ENCODE peak calls at places on chromosomes 6 and 20, in four cellular contexts. B is mesothelial cell of epicardium; I is CD8-positive, alpha-beta T cell; R is cardiac fibroblast. A is an unnamed sample.

GRCh38 chr6:138555294-138555988 is 56.1 kb upstream of the NHSL1 start:
- DNase-seq in B (no peak), R (peak), I (no peak), A (no peak)

GRCh38 chr6:46704562-46704961 is 16.9 kb downstream of the TDRD6 start:
- DNase-seq in R (peak), I (no peak), B (no peak), A (no peak)

GRCh38 chr20:25304025-25304549 is 56.2 kb downstream of the PYGB start:
- DNase-seq in I (no peak), R (no peak), B (no peak), A (no peak)

GRCh38 chr6:159038914-159039884 is 5.6 kb downstream of the TAGAP start:
- DNase-seq in I (no peak), B (no peak), R (peak), A (peak)

GRCh38 chr20:11159728-11160127 is 485.9 kb upstream of the JAG1 start:
- DNase-seq in R (peak), I (no peak), B (no peak), A (peak)

GRCh38 chr6:100881707-100882040 is 545 bp upstream of the ASCC3 start:
- DNase-seq in B (no peak), R (no peak), I (no peak), A (no peak)

GRCh38 chr20:23626040-23626620 is 11.6 kb downstream of the CST3 start:
- DNase-seq in I (no peak), R (peak), B (no peak), A (no peak)

GRCh38 chr20:49281059-49281912 is 3.4 kb upstream of the ZNFX1 start:
- DNase-seq in I (no peak), R (peak), B (no peak), A (no peak)

GRCh38 chr20:38153011-38153329 is 12.1 kb downstream of the TGM2 start:
- DNase-seq in R (peak), I (no peak), B (no peak), A (no peak)

GRCh38 chr6:20351529-20351928 is 50.1 kb upstream of the E2F3 start:
- DNase-seq in B (no peak), I (no peak), R (no peak), A (no peak)

GRCh38 chr6:41527721-41528408 is 18.3 kb upstream of the FOXP4 start:
- DNase-seq in I (no peak), B (no peak), R (peak), A (no peak)

GRCh38 chr20:44247676-44248419 is 740 bp downstream of the GDAP1L1 start:
- DNase-seq in B (peak), I (no peak), R (peak), A (no peak)

GRCh38 chr20:61742097-61742805 is 323.4 kb downstream of the TAF4 start:
- DNase-seq in R (no peak), I (no peak), B (no peak), A (no peak)
- TF ChIP-seq CTCF in R (no peak), I (no peak), B (no peak), A (no peak)

GRCh38 chr6:114690625-114691024 is 347.8 kb upstream of the HS3ST5 start:
- DNase-seq in I (no peak), R (no peak), B (no peak), A (no peak)
- TF ChIP-seq CTCF in I (no peak), R (no peak), B (no peak), A (no peak)

GRCh38 chr6:38034269-38034914 is 214.9 kb downstream of the ZFAND3 start:
- DNase-seq in B (no peak), R (peak), I (no peak), A (no peak)
- TF ChIP-seq CTCF in B (no peak), R (peak), I (peak), A (peak)

DNA sequence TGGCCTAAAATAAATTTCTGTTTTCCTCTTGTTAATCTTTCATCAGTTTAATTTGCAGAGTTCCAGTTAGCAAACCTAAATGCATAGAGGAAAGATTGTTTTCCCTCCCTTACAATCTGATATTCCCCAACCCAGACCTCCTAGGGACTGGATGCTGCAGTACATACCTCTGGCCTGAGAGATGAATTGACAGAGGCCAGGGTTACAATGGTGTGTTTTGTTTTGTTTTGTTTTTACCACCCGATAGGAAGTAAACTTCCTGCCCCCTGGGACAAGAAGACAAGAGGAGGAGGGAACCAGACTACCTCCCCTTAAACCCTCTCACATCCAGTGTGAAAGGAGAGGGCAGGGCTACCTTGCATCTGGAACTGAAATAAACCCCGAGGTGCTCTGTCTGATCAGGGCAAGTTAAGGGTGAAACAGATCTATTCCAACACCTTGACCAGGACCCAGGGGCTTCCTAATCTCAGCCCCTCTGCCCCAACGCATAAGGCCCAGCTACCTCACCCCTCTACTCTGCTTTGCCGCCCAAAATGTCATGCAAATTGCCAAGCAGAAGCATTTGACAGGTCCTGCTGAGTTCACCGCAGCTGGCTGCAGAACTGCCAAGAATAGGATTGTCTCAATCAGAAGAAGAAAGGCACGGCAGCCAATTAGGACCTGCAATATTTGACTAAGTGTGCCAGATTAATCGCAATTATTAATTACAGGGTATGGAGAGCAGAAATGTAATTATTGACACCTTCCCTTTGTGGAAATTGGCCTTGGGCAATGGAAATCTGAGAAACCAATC is 318.8 kb downstream of the LRFN2 start:
- DNase-seq in B (no peak), R (no peak), I (no peak), A (no peak)
- TF ChIP-seq CTCF in B (no peak), R (no peak), I (no peak), A (no peak)

GRCh38 chr6:95185874-95186273 is 391.5 kb upstream of the MANEA start:
- DNase-seq in I (no peak), R (no peak), B (no peak), A (no peak)
- TF ChIP-seq CTCF in I (no peak), R (no peak), B (no peak), A (no peak)

DNA sequence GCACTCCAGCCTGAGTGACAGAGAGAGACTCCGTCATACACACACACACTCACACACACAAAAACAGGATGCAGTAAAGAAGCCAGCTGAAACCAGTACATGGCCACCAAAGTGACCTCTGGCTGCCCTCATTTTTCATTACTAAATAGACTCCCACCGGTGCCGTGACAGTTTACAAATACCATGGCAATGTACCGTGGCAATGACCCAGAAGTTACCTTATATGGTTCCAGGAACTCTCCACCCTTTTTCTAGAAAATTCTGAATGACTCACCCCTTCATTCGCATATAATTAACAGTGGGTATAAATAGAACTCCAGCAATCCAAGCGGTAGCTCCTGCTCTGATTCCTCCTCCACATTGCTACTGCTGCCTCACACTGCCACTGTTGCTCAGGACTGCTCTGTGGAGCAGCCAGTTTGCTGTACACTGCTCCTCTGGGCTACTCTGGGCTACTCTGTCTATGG is 57.7 kb downstream of the SNX5 start:
- DNase-seq in B (no peak), R (peak), I (no peak), A (peak)
- TF ChIP-seq CTCF in B (no peak), R (peak), I (no peak), A (peak)

A was measured in AG04449.